ENCODE peak calls at places on chromosome 6, in ten cellular contexts. R, N, V, W, F, E, L, G, H and K are unnamed samples.

GRCh38 chr6:39471954-39472659 is 149.6 kb upstream of the KCNK16 start:
- DNase-seq in R (no peak), N (no peak), V (no peak), W (no peak), F (no peak), E (no peak), L (no peak), G (no peak), H (peak; percentile 18), K (no peak)

GRCh38 chr6:133761706-133762105 is 127.2 kb upstream of the TCF21 start:
- DNase-seq in R (no peak), N (no peak), V (no peak), W (peak; percentile 59), F (no peak), E (no peak), L (no peak), G (no peak), H (no peak), K (no peak)

GRCh38 chr6:27667651-27668441 is 194.9 kb upstream of the ZNF184 start:
- DNase-seq in R (peak; percentile 30), N (no peak), V (no peak), W (peak; percentile 30), F (no peak), E (no peak), L (no peak), G (no peak), H (peak; percentile 20), K (no peak)

GRCh38 chr6:106907754-106908153 is 66.8 kb downstream of the CD24 start:
- DNase-seq in R (no peak), N (no peak), V (no peak), W (no peak), F (no peak), E (no peak), L (no peak), G (no peak), H (no peak), K (no peak)

GRCh38 chr6:163243691-163244505 is 170.6 kb upstream of the QKI start:
- DNase-seq in R (no peak), N (no peak), V (no peak), W (no peak), F (no peak), E (no peak), L (no peak), G (no peak), H (no peak), K (no peak)

GRCh38 chr6:130517444-130517931 is 151.7 kb downstream of the TMEM200A start:
- DNase-seq in R (no peak), N (no peak), V (no peak), W (no peak), F (no peak), E (no peak), L (peak; percentile 79), G (no peak), H (peak; percentile 42), K (no peak)

GRCh38 chr6:67615796-67616195 is 1019.3 kb upstream of the ADGRB3 start:
- DNase-seq in R (no peak), N (no peak), V (no peak), W (peak; percentile 69), F (no peak), E (no peak), L (peak; percentile 3), G (no peak), H (no peak), K (no peak)

GRCh38 chr6:105459049-105459448 is 56.2 kb upstream of the PREP start:
- DNase-seq in R (no peak), N (no peak), V (no peak), W (peak; percentile 12), F (no peak), E (no peak), L (peak; percentile 56), G (no peak), H (peak; percentile 43), K (no peak)

GRCh38 chr6:88633782-88634181 is 329.6 kb downstream of the RNGTT start:
- DNase-seq in R (no peak), N (no peak), V (no peak), W (no peak), F (no peak), E (no peak), L (no peak), G (no peak), H (no peak), K (no peak)

GRCh38 chr6:88631830-88632229 is 331.6 kb downstream of the RNGTT start:
- DNase-seq in R (no peak), N (no peak), V (no peak), W (no peak), F (no peak), E (no peak), L (no peak), G (no peak), H (no peak), K (no peak)

GRCh38 chr6:88637761-88638160 is 325.7 kb downstream of the RNGTT start:
- DNase-seq in R (no peak), N (no peak), V (no peak), W (no peak), F (no peak), E (no peak), L (no peak), G (no peak), H (no peak), K (no peak)

GRCh38 chr6:88641178-88641903 is 322.1 kb downstream of the RNGTT start:
- DNase-seq in R (no peak), N (no peak), V (no peak), W (no peak), F (no peak), E (no peak), L (no peak), G (no peak), H (peak; percentile 48), K (no peak)

DNA sequence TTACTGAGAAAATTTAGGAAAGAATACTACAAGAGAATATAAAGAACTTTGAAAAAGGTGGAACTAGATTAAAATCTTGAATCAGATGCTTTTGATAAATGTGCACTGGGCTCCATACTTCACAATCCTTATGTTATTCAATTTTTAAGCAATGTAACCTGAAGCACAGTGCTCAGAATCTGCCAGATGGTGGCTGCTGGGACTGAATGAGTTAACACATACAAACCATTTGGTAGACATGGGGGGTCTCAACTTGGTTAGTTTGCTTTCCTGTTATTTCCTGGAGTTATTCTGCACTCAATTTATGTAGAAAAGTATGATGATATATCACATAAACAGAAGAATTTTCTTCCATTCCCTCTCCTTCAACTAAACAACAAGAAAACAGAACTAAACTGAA is 326.5 kb downstream of the RNGTT start:
- DNase-seq in R (no peak), N (no peak), V (no peak), W (no peak), F (no peak), E (no peak), L (no peak), G (no peak), H (no peak), K (no peak)
- TF ChIP-seq CTCF in R (no peak), N (no peak), V (no peak), W (no peak), F (no peak), E (no peak), L (no peak), G (no peak), H (no peak), K (no peak)

GRCh38 chr6:26401987-26402658 is at the start of gene BTN3A1:
- DNase-seq in R (peak; percentile 59), N (peak; percentile 40), V (peak; percentile 67), W (peak; percentile 78), F (peak; percentile 68), E (peak; percentile 39), L (peak; percentile 82), G (peak; percentile 90), H (peak; percentile 60), K (no peak)

GRCh38 chr6:26404534-26404933 is 2.5 kb downstream of the BTN3A1 start:
- DNase-seq in R (no peak), N (no peak), V (no peak), W (no peak), F (no peak), E (no peak), L (no peak), G (no peak), H (no peak), K (no peak)

GRCh38 chr6:26400626-26401025 is 1.4 kb upstream of the BTN3A1 start:
- DNase-seq in R (no peak), N (no peak), V (no peak), W (no peak), F (no peak), E (no peak), L (no peak), G (no peak), H (no peak), K (no peak)

GRCh38 chr6:26401389-26401986 is 587 bp upstream of the BTN3A1 start:
- DNase-seq in R (no peak), N (no peak), V (no peak), W (no peak), F (no peak), E (no peak), L (no peak), G (no peak), H (no peak), K (no peak)

GRCh38 chr6:26403888-26404287 is 1.8 kb downstream of the BTN3A1 start:
- DNase-seq in R (peak; percentile 36), N (no peak), V (no peak), W (no peak), F (no peak), E (no peak), L (no peak), G (no peak), H (no peak), K (no peak)
- TF ChIP-seq CTCF in R (no peak), N (no peak), V (no peak), W (no peak), F (no peak), E (no peak), L (no peak), G (no peak), H (no peak), K (no peak)

GRCh38 chr6:158789115-158789917 is 29.9 kb downstream of the EZR start:
- DNase-seq in R (no peak), N (no peak), V (peak; percentile 39), W (no peak), F (peak; percentile 43), E (peak; percentile 44), L (no peak), G (no peak), H (no peak), K (no peak)

GRCh38 chr6:158796353-158796752 is 22.8 kb downstream of the EZR start:
- DNase-seq in R (no peak), N (no peak), V (no peak), W (no peak), F (no peak), E (no peak), L (no peak), G (no peak), H (no peak), K (no peak)

GRCh38 chr6:158795516-158795915 is 23.7 kb downstream of the EZR start:
- DNase-seq in R (no peak), N (no peak), V (no peak), W (no peak), F (no peak), E (no peak), L (no peak), G (no peak), H (no peak), K (no peak)

GRCh38 chr6:158797331-158798202 is 21.6 kb downstream of the EZR start:
- DNase-seq in R (no peak), N (no peak), V (no peak), W (peak; percentile 25), F (no peak), E (no peak), L (no peak), G (no peak), H (no peak), K (no peak)

GRCh38 chr6:158793432-158793831 is 25.7 kb downstream of the EZR start:
- DNase-seq in R (peak; percentile 38), N (no peak), V (no peak), W (peak; percentile 72), F (no peak), E (no peak), L (peak; percentile 57), G (no peak), H (peak; percentile 55), K (no peak)
- TF ChIP-seq CTCF in R (peak; percentile 43), N (peak; percentile 17), V (peak; percentile 50), W (peak; percentile 53), F (no peak), E (peak; percentile 51), L (peak; percentile 50), G (peak; percentile 42), H (peak; percentile 67), K (peak; percentile 49)

DNA sequence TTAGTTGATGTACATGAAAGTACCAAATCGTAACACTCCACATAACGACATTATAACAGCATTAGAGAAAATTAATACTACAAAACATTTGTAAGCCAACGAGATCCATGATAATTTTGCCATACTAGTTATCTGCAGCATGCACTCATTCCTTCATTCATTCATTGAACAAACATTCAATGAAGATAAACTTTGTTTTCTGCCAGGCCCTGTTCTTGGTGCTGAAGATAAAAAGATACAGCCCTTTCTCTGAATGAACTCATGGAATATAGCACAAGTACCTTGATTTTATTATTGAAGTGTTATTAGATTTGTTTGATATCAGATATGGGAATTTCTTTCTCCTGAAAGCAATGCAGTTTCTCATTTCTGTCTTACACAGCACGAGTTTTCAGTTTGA is 524.0 kb downstream of the TFAP2A start:
- DNase-seq in R (no peak), N (no peak), V (no peak), W (no peak), F (no peak), E (no peak), L (no peak), G (no peak), H (no peak), K (no peak)
- TF ChIP-seq CTCF in R (no peak), N (no peak), V (no peak), W (no peak), F (no peak), E (no peak), L (no peak), G (no peak), H (no peak), K (no peak)